ENCODE peak calls at places on chromosomes 11 and 22, in eight cellular contexts. One of them, this sample, is unnamed.
A peak's percentile ranks its signal among the peaks of the same experiment; 100 is the strongest.

GRCh38 chr22:50304528-50305392 is 2.7 kb downstream of the PLXNB2 start:
- DNase-seq in naive thymus-derived CD8-positive, alpha-beta T cell: no peak
- DNase-seq in fibroblast of gingiva: peak; percentile 58
- DNase-seq in endothelial cell of umbilical vein: no peak
- DNase-seq in fibroblast of lung: peak; percentile 34
- DNase-seq in NCI-H460: no peak
- DNase-seq in K562: peak; percentile 59
- DNase-seq in upper lobe of right lung: peak; percentile 82
- DNase-seq in this sample: no peak

GRCh38 chr11:65210361-65210731 is 28.6 kb downstream of the CAPN1 start:
- DNase-seq in naive thymus-derived CD8-positive, alpha-beta T cell: no peak
- DNase-seq in K562: no peak
- DNase-seq in NCI-H460: no peak
- DNase-seq in upper lobe of right lung: no peak
- DNase-seq in fibroblast of gingiva: no peak
- DNase-seq in endothelial cell of umbilical vein: no peak
- DNase-seq in fibroblast of lung: no peak
- DNase-seq in this sample: no peak

GRCh38 chr11:28759311-28759710 is 651.1 kb downstream of the METTL15 start:
- DNase-seq in endothelial cell of umbilical vein: peak; percentile 72
- DNase-seq in K562: no peak
- DNase-seq in naive thymus-derived CD8-positive, alpha-beta T cell: no peak
- DNase-seq in fibroblast of lung: no peak
- DNase-seq in upper lobe of right lung: no peak
- DNase-seq in NCI-H460: no peak
- DNase-seq in fibroblast of gingiva: no peak
- DNase-seq in this sample: no peak

GRCh38 chr11:68297812-68298658 is 14.4 kb upstream of the LRP5 start:
- DNase-seq in NCI-H460: peak; percentile 56
- DNase-seq in fibroblast of lung: peak; percentile 61
- DNase-seq in naive thymus-derived CD8-positive, alpha-beta T cell: peak; percentile 72
- DNase-seq in fibroblast of gingiva: peak; percentile 49
- DNase-seq in upper lobe of right lung: peak; percentile 90
- DNase-seq in endothelial cell of umbilical vein: peak; percentile 74
- DNase-seq in K562: peak; percentile 88
- DNase-seq in this sample: peak; percentile 69

GRCh38 chr11:118938491-118939411 is 13.0 kb upstream of the BCL9L start:
- DNase-seq in naive thymus-derived CD8-positive, alpha-beta T cell: no peak
- DNase-seq in fibroblast of lung: no peak
- DNase-seq in NCI-H460: no peak
- DNase-seq in endothelial cell of umbilical vein: no peak
- DNase-seq in fibroblast of gingiva: no peak
- DNase-seq in K562: no peak
- DNase-seq in upper lobe of right lung: peak; percentile 79
- DNase-seq in this sample: no peak

GRCh38 chr22:37173709-37174108 is 14.3 kb downstream of the C1QTNF6 start:
- DNase-seq in K562: no peak
- DNase-seq in endothelial cell of umbilical vein: no peak
- DNase-seq in upper lobe of right lung: no peak
- DNase-seq in NCI-H460: no peak
- DNase-seq in naive thymus-derived CD8-positive, alpha-beta T cell: no peak
- DNase-seq in fibroblast of gingiva: peak; percentile 88
- DNase-seq in fibroblast of lung: peak; percentile 75
- DNase-seq in this sample: no peak

GRCh38 chr11:66136752-66137123 is 66.7 kb downstream of the PACS1 start:
- DNase-seq in NCI-H460: no peak
- DNase-seq in upper lobe of right lung: no peak
- DNase-seq in fibroblast of gingiva: peak; percentile 45
- DNase-seq in endothelial cell of umbilical vein: no peak
- DNase-seq in fibroblast of lung: peak; percentile 89
- DNase-seq in naive thymus-derived CD8-positive, alpha-beta T cell: no peak
- DNase-seq in K562: no peak
- DNase-seq in this sample: no peak

GRCh38 chr22:25419247-25420113 is 145.0 kb upstream of the GRK3 start:
- DNase-seq in upper lobe of right lung: no peak
- DNase-seq in fibroblast of lung: peak; percentile 58
- DNase-seq in fibroblast of gingiva: no peak
- DNase-seq in NCI-H460: no peak
- DNase-seq in naive thymus-derived CD8-positive, alpha-beta T cell: no peak
- DNase-seq in endothelial cell of umbilical vein: peak; percentile 70
- DNase-seq in K562: no peak
- DNase-seq in this sample: no peak

GRCh38 chr11:28114731-28115130 is 6.5 kb downstream of the METTL15 start:
- DNase-seq in K562: no peak
- DNase-seq in fibroblast of lung: no peak
- DNase-seq in NCI-H460: no peak
- DNase-seq in upper lobe of right lung: no peak
- DNase-seq in naive thymus-derived CD8-positive, alpha-beta T cell: no peak
- DNase-seq in endothelial cell of umbilical vein: peak; percentile 44
- DNase-seq in fibroblast of gingiva: no peak
- DNase-seq in this sample: no peak

GRCh38 chr11:27471588-27472397 is 797 bp downstream of the LGR4 start:
- DNase-seq in NCI-H460: no peak
- DNase-seq in naive thymus-derived CD8-positive, alpha-beta T cell: peak; percentile 37
- DNase-seq in upper lobe of right lung: peak; percentile 72
- DNase-seq in K562: peak; percentile 44
- DNase-seq in endothelial cell of umbilical vein: peak; percentile 11
- DNase-seq in fibroblast of gingiva: no peak
- DNase-seq in fibroblast of lung: no peak
- DNase-seq in this sample: no peak

GRCh38 chr11:7314811-7315604 is 63.3 kb downstream of the SYT9 start:
- DNase-seq in NCI-H460: no peak
- DNase-seq in upper lobe of right lung: no peak
- DNase-seq in K562: no peak
- DNase-seq in fibroblast of gingiva: no peak
- DNase-seq in naive thymus-derived CD8-positive, alpha-beta T cell: no peak
- DNase-seq in endothelial cell of umbilical vein: no peak
- DNase-seq in fibroblast of lung: no peak
- DNase-seq in this sample: no peak

GRCh38 chr11:66562275-66562674 is 6.1 kb downstream of the CTSF start:
- DNase-seq in fibroblast of gingiva: no peak
- DNase-seq in naive thymus-derived CD8-positive, alpha-beta T cell: no peak
- DNase-seq in endothelial cell of umbilical vein: no peak
- DNase-seq in fibroblast of lung: no peak
- DNase-seq in K562: no peak
- DNase-seq in NCI-H460: no peak
- DNase-seq in upper lobe of right lung: no peak
- DNase-seq in this sample: no peak

GRCh38 chr11:69632900-69633299 is 8.1 kb upstream of the CCND1 start:
- DNase-seq in endothelial cell of umbilical vein: no peak
- DNase-seq in naive thymus-derived CD8-positive, alpha-beta T cell: no peak
- DNase-seq in upper lobe of right lung: no peak
- DNase-seq in fibroblast of gingiva: no peak
- DNase-seq in fibroblast of lung: no peak
- DNase-seq in K562: no peak
- DNase-seq in NCI-H460: no peak
- DNase-seq in this sample: no peak

GRCh38 chr22:42275176-42275575 is 4.7 kb upstream of the TCF20 start:
- DNase-seq in fibroblast of gingiva: no peak
- DNase-seq in naive thymus-derived CD8-positive, alpha-beta T cell: no peak
- DNase-seq in endothelial cell of umbilical vein: no peak
- DNase-seq in K562: no peak
- DNase-seq in fibroblast of lung: no peak
- DNase-seq in upper lobe of right lung: no peak
- DNase-seq in NCI-H460: no peak
- DNase-seq in this sample: no peak

GRCh38 chr22:46031965-46032851 is 55.2 kb upstream of the WNT7B start:
- DNase-seq in fibroblast of lung: no peak
- DNase-seq in fibroblast of gingiva: no peak
- DNase-seq in upper lobe of right lung: peak; percentile 51
- DNase-seq in naive thymus-derived CD8-positive, alpha-beta T cell: no peak
- DNase-seq in NCI-H460: no peak
- DNase-seq in endothelial cell of umbilical vein: no peak
- DNase-seq in K562: no peak
- DNase-seq in this sample: no peak

GRCh38 chr11:64763804-64764611 is 4.2 kb upstream of the PYGM start:
- DNase-seq in upper lobe of right lung: peak; percentile 53
- DNase-seq in fibroblast of gingiva: no peak
- DNase-seq in naive thymus-derived CD8-positive, alpha-beta T cell: peak; percentile 77
- DNase-seq in K562: peak; percentile 4
- DNase-seq in endothelial cell of umbilical vein: no peak
- DNase-seq in NCI-H460: no peak
- DNase-seq in fibroblast of lung: no peak
- DNase-seq in this sample: peak; percentile 67

GRCh38 chr11:115869780-115870431 is 365.7 kb upstream of the CADM1 start:
- DNase-seq in endothelial cell of umbilical vein: no peak
- DNase-seq in naive thymus-derived CD8-positive, alpha-beta T cell: no peak
- DNase-seq in upper lobe of right lung: peak; percentile 69
- DNase-seq in NCI-H460: no peak
- DNase-seq in fibroblast of gingiva: no peak
- DNase-seq in fibroblast of lung: peak; percentile 55
- DNase-seq in K562: peak; percentile 9
- DNase-seq in this sample: no peak

GRCh38 chr11:125886997-125887372 is 483 bp upstream of the HYLS1 start:
- DNase-seq in upper lobe of right lung: peak; percentile 76
- DNase-seq in K562: no peak
- DNase-seq in naive thymus-derived CD8-positive, alpha-beta T cell: no peak
- DNase-seq in fibroblast of lung: no peak
- DNase-seq in fibroblast of gingiva: peak; percentile 11
- DNase-seq in endothelial cell of umbilical vein: no peak
- DNase-seq in NCI-H460: no peak
- DNase-seq in this sample: no peak

GRCh38 chr11:23765862-23766261 is 731.0 kb upstream of the LUZP2 start:
- DNase-seq in upper lobe of right lung: no peak
- DNase-seq in naive thymus-derived CD8-positive, alpha-beta T cell: no peak
- DNase-seq in fibroblast of lung: peak; percentile 28
- DNase-seq in fibroblast of gingiva: no peak
- DNase-seq in NCI-H460: no peak
- DNase-seq in endothelial cell of umbilical vein: no peak
- DNase-seq in K562: no peak
- DNase-seq in this sample: no peak

GRCh38 chr11:66327171-66328035 is 8.8 kb downstream of the RIN1 start:
- DNase-seq in endothelial cell of umbilical vein: no peak
- DNase-seq in NCI-H460: peak; percentile 31
- DNase-seq in K562: peak; percentile 16
- DNase-seq in upper lobe of right lung: no peak
- DNase-seq in fibroblast of gingiva: peak; percentile 52
- DNase-seq in naive thymus-derived CD8-positive, alpha-beta T cell: no peak
- DNase-seq in fibroblast of lung: peak; percentile 65
- DNase-seq in this sample: no peak

GRCh38 chr11:18192988-18193387 is 20.4 kb downstream of the MRGPRX4 start:
- DNase-seq in naive thymus-derived CD8-positive, alpha-beta T cell: no peak
- DNase-seq in NCI-H460: no peak
- DNase-seq in fibroblast of gingiva: no peak
- DNase-seq in endothelial cell of umbilical vein: no peak
- DNase-seq in K562: no peak
- DNase-seq in upper lobe of right lung: no peak
- DNase-seq in fibroblast of lung: no peak
- DNase-seq in this sample: no peak

GRCh38 chr11:106021181-106021966 is 666 bp downstream of the MSANTD4 start:
- DNase-seq in K562: no peak
- DNase-seq in fibroblast of lung: peak; percentile 77
- DNase-seq in naive thymus-derived CD8-positive, alpha-beta T cell: no peak
- DNase-seq in NCI-H460: no peak
- DNase-seq in endothelial cell of umbilical vein: no peak
- DNase-seq in fibroblast of gingiva: peak; percentile 91
- DNase-seq in upper lobe of right lung: no peak
- DNase-seq in this sample: no peak

GRCh38 chr11:103892603-103893002 is 143.8 kb upstream of the DDI1 start:
- DNase-seq in K562: no peak
- DNase-seq in upper lobe of right lung: no peak
- DNase-seq in NCI-H460: no peak
- DNase-seq in fibroblast of lung: peak; percentile 25
- DNase-seq in naive thymus-derived CD8-positive, alpha-beta T cell: no peak
- DNase-seq in fibroblast of gingiva: no peak
- DNase-seq in endothelial cell of umbilical vein: no peak
- DNase-seq in this sample: no peak

GRCh38 chr11:73143126-73143838 is 1.2 kb upstream of the FCHSD2 start:
- DNase-seq in endothelial cell of umbilical vein: peak; percentile 57
- DNase-seq in fibroblast of lung: peak; percentile 27
- DNase-seq in naive thymus-derived CD8-positive, alpha-beta T cell: no peak
- DNase-seq in K562: peak; percentile 64
- DNase-seq in NCI-H460: no peak
- DNase-seq in upper lobe of right lung: no peak
- DNase-seq in fibroblast of gingiva: no peak
- DNase-seq in this sample: no peak

GRCh38 chr11:62842171-62842717 is 2.9 kb upstream of the WDR74 start:
- DNase-seq in NCI-H460: no peak
- DNase-seq in naive thymus-derived CD8-positive, alpha-beta T cell: peak; percentile 50
- DNase-seq in upper lobe of right lung: peak; percentile 73
- DNase-seq in fibroblast of lung: peak; percentile 22
- DNase-seq in K562: no peak
- DNase-seq in fibroblast of gingiva: no peak
- DNase-seq in endothelial cell of umbilical vein: no peak
- DNase-seq in this sample: no peak

GRCh38 chr11:113505541-113506375 is 30.6 kb upstream of the DRD2 start:
- DNase-seq in K562: no peak
- DNase-seq in upper lobe of right lung: no peak
- DNase-seq in fibroblast of gingiva: peak; percentile 22
- DNase-seq in fibroblast of lung: no peak
- DNase-seq in endothelial cell of umbilical vein: no peak
- DNase-seq in naive thymus-derived CD8-positive, alpha-beta T cell: no peak
- DNase-seq in NCI-H460: peak; percentile 1
- DNase-seq in this sample: no peak

GRCh38 chr11:57763568-57763967 is 2.0 kb downstream of the CTNND1 start:
- DNase-seq in fibroblast of lung: peak; percentile 45
- DNase-seq in endothelial cell of umbilical vein: peak; percentile 75
- DNase-seq in upper lobe of right lung: no peak
- DNase-seq in fibroblast of gingiva: peak; percentile 7
- DNase-seq in naive thymus-derived CD8-positive, alpha-beta T cell: no peak
- DNase-seq in NCI-H460: no peak
- DNase-seq in K562: peak; percentile 54
- DNase-seq in this sample: no peak

GRCh38 chr22:35746946-35747703 is 29.5 kb downstream of the APOL5 start:
- DNase-seq in NCI-H460: no peak
- DNase-seq in endothelial cell of umbilical vein: no peak
- DNase-seq in K562: no peak
- DNase-seq in naive thymus-derived CD8-positive, alpha-beta T cell: no peak
- DNase-seq in fibroblast of lung: peak; percentile 15
- DNase-seq in upper lobe of right lung: no peak
- DNase-seq in fibroblast of gingiva: no peak
- DNase-seq in this sample: no peak

GRCh38 chr22:49667236-49667635 is 160.4 kb downstream of the BRD1 start:
- DNase-seq in fibroblast of lung: no peak
- DNase-seq in fibroblast of gingiva: no peak
- DNase-seq in upper lobe of right lung: peak; percentile 66
- DNase-seq in endothelial cell of umbilical vein: peak; percentile 39
- DNase-seq in K562: no peak
- DNase-seq in naive thymus-derived CD8-positive, alpha-beta T cell: peak; percentile 21
- DNase-seq in NCI-H460: no peak
- DNase-seq in this sample: no peak

GRCh38 chr11:48088682-48089050 is 108.3 kb downstream of the PTPRJ start:
- DNase-seq in NCI-H460: no peak
- DNase-seq in upper lobe of right lung: no peak
- DNase-seq in endothelial cell of umbilical vein: peak; percentile 49
- DNase-seq in fibroblast of lung: no peak
- DNase-seq in naive thymus-derived CD8-positive, alpha-beta T cell: no peak
- DNase-seq in fibroblast of gingiva: peak; percentile 46
- DNase-seq in K562: no peak
- DNase-seq in this sample: no peak

GRCh38 chr11:116701297-116701801 is 71.4 kb downstream of the BUD13 start:
- DNase-seq in upper lobe of right lung: peak; percentile 63
- DNase-seq in NCI-H460: no peak
- DNase-seq in K562: no peak
- DNase-seq in endothelial cell of umbilical vein: no peak
- DNase-seq in fibroblast of gingiva: no peak
- DNase-seq in fibroblast of lung: no peak
- DNase-seq in naive thymus-derived CD8-positive, alpha-beta T cell: no peak
- DNase-seq in this sample: no peak

This sample was measured in effector memory CD8-positive, alpha-beta T cell.